ENCODE peak calls at places on chromosome 21, in nine cellular contexts. One of them, this sample, is unnamed. For H3K4me1, the result is how much of the 10 kb centered on the place peaks cover.

GRCh38 chr21:29382029-29382654 is 83.4 kb downstream of the BACH1 start:
- DNase-seq in K562: no peak
- DNase-seq in BE2C: no peak
- DNase-seq in H9: no peak
- DNase-seq in endothelial cell of umbilical vein: peak
- DNase-seq in heart left ventricle: no peak
- DNase-seq in ascending aorta: no peak
- DNase-seq in colonic mucosa: no peak
- DNase-seq in upper lobe of right lung: no peak
- DNase-seq in this sample: peak

GRCh38 chr21:39071623-39072214 is 111.5 kb downstream of the PSMG1 start:
- DNase-seq in colonic mucosa: no peak
- DNase-seq in H9: no peak
- DNase-seq in BE2C: no peak
- DNase-seq in heart left ventricle: no peak
- DNase-seq in upper lobe of right lung: no peak
- DNase-seq in endothelial cell of umbilical vein: no peak
- DNase-seq in ascending aorta: peak
- DNase-seq in K562: no peak
- DNase-seq in this sample: no peak

GRCh38 chr21:31354122-31354521 is 10.1 kb upstream of the TIAM1 start:
- DNase-seq in upper lobe of right lung: no peak
- DNase-seq in heart left ventricle: no peak
- DNase-seq in endothelial cell of umbilical vein: no peak
- DNase-seq in colonic mucosa: no peak
- DNase-seq in K562: no peak
- DNase-seq in BE2C: no peak
- DNase-seq in ascending aorta: no peak
- DNase-seq in H9: no peak
- DNase-seq in this sample: no peak

GRCh38 chr21:16072692-16073091 is 342.9 kb downstream of the USP25 start:
- DNase-seq in colonic mucosa: no peak
- DNase-seq in BE2C: no peak
- DNase-seq in heart left ventricle: no peak
- DNase-seq in endothelial cell of umbilical vein: no peak
- DNase-seq in upper lobe of right lung: no peak
- DNase-seq in ascending aorta: no peak
- DNase-seq in K562: no peak
- DNase-seq in H9: no peak
- DNase-seq in this sample: no peak

GRCh38 chr21:27645285-27645684 is 678.4 kb upstream of the ADAMTS5 start:
- DNase-seq in K562: no peak
- DNase-seq in colonic mucosa: no peak
- DNase-seq in H9: no peak
- DNase-seq in heart left ventricle: no peak
- DNase-seq in endothelial cell of umbilical vein: no peak
- DNase-seq in BE2C: no peak
- DNase-seq in upper lobe of right lung: no peak
- DNase-seq in ascending aorta: no peak
- DNase-seq in this sample: no peak

GRCh38 chr21:36718951-36719501 is 20.1 kb downstream of the SIM2 start:
- DNase-seq in BE2C: no peak
- DNase-seq in H9: no peak
- DNase-seq in K562: peak
- DNase-seq in ascending aorta: peak
- DNase-seq in colonic mucosa: peak
- DNase-seq in heart left ventricle: no peak
- DNase-seq in upper lobe of right lung: peak
- DNase-seq in endothelial cell of umbilical vein: no peak
- DNase-seq in this sample: no peak

GRCh38 chr21:23936224-23936623 is 1671.1 kb downstream of the MRPL39 start:
- DNase-seq in endothelial cell of umbilical vein: peak
- DNase-seq in H9: no peak
- DNase-seq in ascending aorta: no peak
- DNase-seq in heart left ventricle: no peak
- DNase-seq in colonic mucosa: no peak
- DNase-seq in K562: peak
- DNase-seq in upper lobe of right lung: no peak
- DNase-seq in BE2C: peak
- DNase-seq in this sample: no peak

GRCh38 chr21:31455506-31455905 is 111.4 kb upstream of the TIAM1 start:
- DNase-seq in K562: no peak
- DNase-seq in BE2C: no peak
- DNase-seq in endothelial cell of umbilical vein: no peak
- DNase-seq in upper lobe of right lung: no peak
- DNase-seq in ascending aorta: no peak
- DNase-seq in H9: no peak
- DNase-seq in colonic mucosa: no peak
- DNase-seq in heart left ventricle: no peak
- DNase-seq in this sample: no peak

GRCh38 chr21:14241322-14241721 is 25.4 kb downstream of the RBM11 start:
- DNase-seq in K562: no peak
- DNase-seq in colonic mucosa: no peak
- DNase-seq in ascending aorta: no peak
- DNase-seq in upper lobe of right lung: no peak
- DNase-seq in BE2C: no peak
- DNase-seq in endothelial cell of umbilical vein: no peak
- DNase-seq in heart left ventricle: no peak
- DNase-seq in H9: no peak
- DNase-seq in this sample: no peak

GRCh38 chr21:17947546-17947945 is 128.4 kb upstream of the C21orf91 start:
- DNase-seq in BE2C: no peak
- DNase-seq in ascending aorta: no peak
- DNase-seq in K562: no peak
- DNase-seq in heart left ventricle: no peak
- DNase-seq in H9: no peak
- DNase-seq in upper lobe of right lung: no peak
- DNase-seq in endothelial cell of umbilical vein: no peak
- DNase-seq in colonic mucosa: no peak
- DNase-seq in this sample: no peak

GRCh38 chr21:31161157-31161556 is 122.9 kb upstream of the KRTAP19-8 start:
- DNase-seq in heart left ventricle: no peak
- DNase-seq in H9: no peak
- DNase-seq in endothelial cell of umbilical vein: no peak
- DNase-seq in K562: no peak
- DNase-seq in upper lobe of right lung: no peak
- DNase-seq in ascending aorta: no peak
- DNase-seq in BE2C: peak
- DNase-seq in colonic mucosa: no peak
- DNase-seq in this sample: peak

GRCh38 chr21:25080706-25081495 is 526.4 kb downstream of the MRPL39 start:
- DNase-seq in heart left ventricle: no peak
- DNase-seq in BE2C: no peak
- DNase-seq in H9: no peak
- DNase-seq in colonic mucosa: no peak
- DNase-seq in endothelial cell of umbilical vein: no peak
- DNase-seq in K562: no peak
- DNase-seq in ascending aorta: no peak
- DNase-seq in upper lobe of right lung: no peak
- DNase-seq in this sample: no peak

GRCh38 chr21:16624468-16625102 is 888.3 kb upstream of the CXADR start:
- DNase-seq in upper lobe of right lung: no peak
- DNase-seq in H9: no peak
- DNase-seq in heart left ventricle: no peak
- DNase-seq in K562: no peak
- DNase-seq in endothelial cell of umbilical vein: no peak
- DNase-seq in BE2C: peak
- DNase-seq in colonic mucosa: no peak
- DNase-seq in ascending aorta: no peak
- DNase-seq in this sample: no peak

GRCh38 chr21:17402885-17403477 is 109.9 kb upstream of the CXADR start:
- DNase-seq in endothelial cell of umbilical vein: no peak
- DNase-seq in BE2C: no peak
- DNase-seq in heart left ventricle: no peak
- DNase-seq in upper lobe of right lung: no peak
- DNase-seq in colonic mucosa: no peak
- DNase-seq in ascending aorta: no peak
- DNase-seq in H9: no peak
- DNase-seq in K562: no peak
- DNase-seq in this sample: no peak

GRCh38 chr21:27275294-27275927 is 308.5 kb upstream of the ADAMTS5 start:
- DNase-seq in H9: no peak
- DNase-seq in colonic mucosa: no peak
- DNase-seq in ascending aorta: no peak
- DNase-seq in K562: no peak
- DNase-seq in upper lobe of right lung: no peak
- DNase-seq in BE2C: no peak
- DNase-seq in heart left ventricle: no peak
- DNase-seq in endothelial cell of umbilical vein: no peak
- DNase-seq in this sample: no peak

DNA sequence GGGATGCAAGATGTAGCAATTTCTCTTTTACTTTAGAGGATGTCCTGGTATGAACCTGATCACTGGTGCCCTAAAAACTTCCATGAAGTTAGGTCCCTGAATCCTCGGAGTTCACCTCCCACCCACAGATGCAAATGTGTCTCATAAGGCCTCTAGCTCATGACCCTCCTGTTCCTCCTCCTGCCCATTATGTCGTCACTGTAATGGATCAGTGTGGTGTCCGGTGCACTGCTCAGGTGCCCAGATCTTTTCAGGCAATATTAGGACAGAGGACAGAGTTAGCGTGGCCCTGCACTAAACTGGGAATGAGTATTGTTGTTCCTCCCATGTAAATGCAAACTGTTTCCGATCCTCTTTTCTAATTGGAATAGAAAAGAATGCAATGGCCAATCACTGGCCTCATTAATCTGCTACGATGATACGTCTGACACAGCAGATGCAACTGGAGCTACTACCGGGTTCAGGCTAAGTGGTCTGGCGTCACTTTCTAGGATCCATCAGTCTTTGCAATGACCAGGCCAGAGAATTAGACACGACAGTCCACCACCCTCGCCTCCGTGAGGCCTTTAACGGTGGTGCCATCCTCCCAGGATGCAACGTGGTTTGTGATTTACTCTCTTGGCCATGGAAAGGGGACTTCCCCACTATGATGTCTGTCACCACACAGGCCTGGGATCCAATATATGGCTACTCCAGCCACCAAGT is 3.4 kb upstream of the COL6A2 start:
- DNase-seq in endothelial cell of umbilical vein: no peak
- DNase-seq in colonic mucosa: no peak
- DNase-seq in H9: no peak
- DNase-seq in ascending aorta: peak
- DNase-seq in K562: no peak
- DNase-seq in heart left ventricle: no peak
- DNase-seq in BE2C: no peak
- DNase-seq in upper lobe of right lung: peak
- DNase-seq in this sample: no peak
- H3K4me1 ChIP-seq in endothelial cell of umbilical vein: under half
- H3K4me1 ChIP-seq in colonic mucosa: under half
- H3K4me1 ChIP-seq in H9: under half
- H3K4me1 ChIP-seq in ascending aorta: under half
- H3K4me1 ChIP-seq in K562: under half
- H3K4me1 ChIP-seq in heart left ventricle: under half
- H3K4me1 ChIP-seq in BE2C: under half
- H3K4me1 ChIP-seq in upper lobe of right lung: under half
- H3K4me1 ChIP-seq in this sample: under half

GRCh38 chr21:34796518-34797201 is 127.9 kb downstream of the CLIC6 start:
- DNase-seq in K562: no peak
- DNase-seq in H9: no peak
- DNase-seq in ascending aorta: no peak
- DNase-seq in BE2C: no peak
- DNase-seq in upper lobe of right lung: no peak
- DNase-seq in endothelial cell of umbilical vein: no peak
- DNase-seq in heart left ventricle: no peak
- DNase-seq in colonic mucosa: peak
- DNase-seq in this sample: peak
- H3K4me1 ChIP-seq in K562: under half
- H3K4me1 ChIP-seq in H9: under half
- H3K4me1 ChIP-seq in ascending aorta: under half
- H3K4me1 ChIP-seq in BE2C: under half
- H3K4me1 ChIP-seq in upper lobe of right lung: under half
- H3K4me1 ChIP-seq in endothelial cell of umbilical vein: under half
- H3K4me1 ChIP-seq in heart left ventricle: under half
- H3K4me1 ChIP-seq in colonic mucosa: under half
- H3K4me1 ChIP-seq in this sample: under half

DNA sequence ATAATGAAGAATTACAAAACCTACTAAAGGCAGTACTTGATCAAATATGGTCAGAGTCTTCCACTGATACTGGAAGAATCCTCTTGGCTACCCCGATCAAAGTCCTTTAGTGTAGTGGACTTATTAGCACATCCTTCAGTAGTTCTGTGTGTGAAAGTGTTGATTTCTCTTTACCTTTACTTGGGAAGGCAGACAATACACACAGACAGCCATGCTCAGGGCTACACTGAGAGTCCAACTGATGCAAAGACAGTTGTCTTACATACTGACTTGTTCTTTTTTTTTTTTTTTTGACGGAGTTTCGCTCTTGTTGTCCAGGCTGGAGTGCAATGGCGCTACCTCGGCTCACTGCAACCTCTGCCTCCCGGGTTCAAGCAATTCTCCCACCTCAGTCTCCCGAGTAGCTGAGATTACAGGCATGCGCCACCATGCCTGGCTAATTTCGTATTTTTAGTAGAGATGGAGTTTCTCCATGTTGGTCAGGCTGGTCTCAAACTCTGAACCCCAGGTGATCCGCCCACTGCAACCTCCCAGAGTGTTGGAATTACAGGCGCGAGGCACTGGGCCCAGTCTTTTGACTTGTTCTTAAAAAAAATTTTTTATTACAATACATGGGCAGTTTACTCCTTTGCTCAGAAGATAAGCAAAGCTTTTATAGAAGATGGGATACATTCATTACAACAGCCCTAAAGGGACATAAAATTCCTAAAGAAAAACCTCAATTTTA is 3.5 kb upstream of the PTTG1IP start:
- DNase-seq in ascending aorta: no peak
- DNase-seq in K562: no peak
- DNase-seq in endothelial cell of umbilical vein: no peak
- DNase-seq in upper lobe of right lung: peak
- DNase-seq in H9: no peak
- DNase-seq in colonic mucosa: no peak
- DNase-seq in BE2C: no peak
- DNase-seq in heart left ventricle: no peak
- DNase-seq in this sample: no peak
- H3K4me1 ChIP-seq in ascending aorta: under half
- H3K4me1 ChIP-seq in K562: under half
- H3K4me1 ChIP-seq in endothelial cell of umbilical vein: half or more
- H3K4me1 ChIP-seq in upper lobe of right lung: under half
- H3K4me1 ChIP-seq in H9: under half
- H3K4me1 ChIP-seq in colonic mucosa: under half
- H3K4me1 ChIP-seq in BE2C: under half
- H3K4me1 ChIP-seq in heart left ventricle: under half
- H3K4me1 ChIP-seq in this sample: half or more

DNA sequence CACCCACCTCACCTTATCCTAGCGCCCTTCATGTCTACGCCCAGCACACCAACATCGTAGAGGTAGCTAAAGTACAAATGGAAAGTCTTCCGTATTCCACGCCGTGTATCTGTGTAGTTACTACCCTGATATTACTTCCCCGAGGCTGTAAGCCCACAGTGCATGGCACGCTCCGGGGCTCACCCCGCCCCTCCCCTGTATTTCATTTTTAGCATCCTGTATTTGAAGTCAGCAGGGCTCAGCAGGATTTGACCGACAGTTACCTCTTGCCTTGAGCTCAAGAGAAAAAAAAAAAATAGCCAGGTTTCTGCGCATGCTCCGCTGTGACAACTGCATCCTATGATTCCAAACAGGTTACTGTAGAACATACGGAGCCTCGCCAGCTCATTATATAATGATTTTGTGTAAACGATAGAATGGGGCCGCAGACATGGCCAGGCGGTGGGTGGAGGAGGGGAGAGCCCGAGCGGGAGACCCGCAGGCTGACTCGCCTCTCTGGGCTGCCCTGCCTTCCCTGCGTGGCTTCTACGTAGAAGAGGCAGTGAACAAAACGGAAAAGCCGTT is 1.3 kb downstream of the ABCG1 start:
- DNase-seq in H9: peak
- DNase-seq in endothelial cell of umbilical vein: peak
- DNase-seq in colonic mucosa: peak
- DNase-seq in upper lobe of right lung: no peak
- DNase-seq in K562: peak
- DNase-seq in BE2C: peak
- DNase-seq in ascending aorta: peak
- DNase-seq in heart left ventricle: peak
- DNase-seq in this sample: peak
- H3K4me1 ChIP-seq in H9: under half
- H3K4me1 ChIP-seq in endothelial cell of umbilical vein: under half
- H3K4me1 ChIP-seq in colonic mucosa: under half
- H3K4me1 ChIP-seq in upper lobe of right lung: under half
- H3K4me1 ChIP-seq in K562: under half
- H3K4me1 ChIP-seq in BE2C: under half
- H3K4me1 ChIP-seq in ascending aorta: under half
- H3K4me1 ChIP-seq in heart left ventricle: under half
- H3K4me1 ChIP-seq in this sample: under half